ENCODE peak calls at places on chromosomes 2 and 18, in four cellular contexts. C is CD8-positive, alpha-beta T cell; I is stimulated activated CD8-positive, alpha-beta memory T cell treated with anti-CD3 and anti-CD28 coated beads, Interleukin-15, amount 100 ng/mL, for 24 hours; P is left ventricle myocardium inferior. T is an unnamed sample.

GRCh38 chr2:21220930-21221329 is 97.2 kb downstream of the TDRD15 start:
- DNase-seq in C (no peak), I (no peak), P (no peak), T (no peak)

GRCh38 chr2:24924732-24925131 is 4.7 kb upstream of the ADCY3 start:
- DNase-seq in C (no peak), I (no peak), P (no peak), T (no peak)

GRCh38 chr2:133936601-133937000 is 317.3 kb upstream of the MGAT5 start:
- DNase-seq in C (no peak), I (no peak), P (no peak), T (no peak)

GRCh38 chr2:229205704-229206103 is 65.4 kb downstream of the PID1 start:
- DNase-seq in C (no peak), I (no peak), P (no peak), T (no peak)

GRCh38 chr2:207122914-207123744 is 42.6 kb downstream of the KLF7 start:
- DNase-seq in C (peak), I (no peak), P (no peak), T (no peak)

GRCh38 chr2:128765822-128766221 is 447.2 kb upstream of the HS6ST1 start:
- DNase-seq in C (no peak), I (no peak), P (no peak), T (no peak)

GRCh38 chr2:128573116-128573515 is 254.4 kb upstream of the HS6ST1 start:
- DNase-seq in C (no peak), I (no peak), P (no peak), T (no peak)

GRCh38 chr2:149595069-149595963 is 7.7 kb upstream of the MMADHC start:
- DNase-seq in C (no peak), I (no peak), P (no peak), T (no peak)

GRCh38 chr2:11354363-11355154 is 10.1 kb upstream of the ROCK2 start:
- DNase-seq in C (no peak), I (no peak), P (no peak), T (no peak)

GRCh38 chr2:237244976-237245646 is 159.4 kb downstream of the COPS8 start:
- DNase-seq in C (no peak), I (no peak), P (no peak), T (no peak)

GRCh38 chr2:158795110-158795924 is at the start of gene DAPL1:
- DNase-seq in C (no peak), I (no peak), P (no peak), T (no peak)

GRCh38 chr2:150296795-150297546 is 190.5 kb downstream of the RND3 start:
- DNase-seq in C (no peak), I (no peak), P (no peak), T (no peak)

GRCh38 chr2:75920721-75921551 is 210.2 kb upstream of the GCFC2 start:
- DNase-seq in C (no peak), I (no peak), P (no peak), T (no peak)

GRCh38 chr2:9211496-9211895 is 4.9 kb downstream of the ASAP2 start:
- DNase-seq in C (no peak), I (no peak), P (peak), T (no peak)

GRCh38 chr2:230929381-230930148 is 4.5 kb upstream of the GPR55 start:
- DNase-seq in C (no peak), I (no peak), P (no peak), T (no peak)

GRCh38 chr18:49813071-49813320 is 337 bp downstream of the ACAA2 start:
- DNase-seq in C (no peak), I (no peak), P (peak), T (no peak)

GRCh38 chr2:11663427-11663826 is 6.6 kb downstream of the NTSR2 start:
- DNase-seq in C (no peak), I (no peak), P (no peak), T (peak)

GRCh38 chr2:30141136-30141535 is 5.7 kb upstream of the YPEL5 start:
- DNase-seq in C (no peak), I (no peak), P (no peak), T (no peak)

GRCh38 chr2:75068546-75068945 is 110.1 kb downstream of the POLE4 start:
- DNase-seq in C (no peak), I (no peak), P (no peak), T (no peak)

T was measured in Caki2.